ENCODE peak calls at places on chromosome 4, in six cellular contexts. J is body of pancreas; I is upper lobe of right lung; W is CD8-positive, alpha-beta T cell; U is cardiac muscle cell; Z is tibial artery. B is an unnamed sample.

GRCh38 chr4:70269674-70270073 is 27.3 kb downstream of the CSN3 start:
- DNase-seq in W (no peak), Z (no peak), U (peak; percentile 16), J (no peak), I (no peak), B (no peak)

GRCh38 chr4:138576684-138577083 is 334.5 kb upstream of the SLC7A11 start:
- DNase-seq in W (no peak), I (no peak), J (no peak), Z (no peak), U (peak; percentile 64), B (no peak)

GRCh38 chr4:185987976-185988627 is 80.9 kb upstream of the TLR3 start:
- DNase-seq in J (no peak), Z (no peak), W (no peak), U (peak; percentile 77), I (no peak), B (no peak)

GRCh38 chr4:116016201-116016600 is 902.8 kb upstream of the NDST4 start:
- DNase-seq in J (no peak), U (peak; percentile 61), W (no peak), I (no peak), Z (no peak), B (no peak)

GRCh38 chr4:122212880-122213279 is 60.7 kb downstream of the BLTP1 start:
- DNase-seq in I (no peak), W (no peak), U (no peak), Z (no peak), J (no peak), B (no peak)

GRCh38 chr4:45122406-45122805 is 396.1 kb upstream of the GNPDA2 start:
- DNase-seq in Z (no peak), J (no peak), U (no peak), I (no peak), W (no peak), B (no peak)

GRCh38 chr4:78650106-78651021 is 98.8 kb downstream of the ANXA3 start:
- DNase-seq in J (no peak), U (peak; percentile 86), Z (no peak), W (no peak), I (no peak), B (no peak)

GRCh38 chr4:125268065-125268755 is 46.5 kb upstream of the FAT4 start:
- DNase-seq in Z (no peak), W (no peak), U (no peak), I (no peak), J (no peak), B (no peak)

GRCh38 chr4:4524364-4524763 is 17.5 kb downstream of the STX18 start:
- DNase-seq in Z (no peak), J (peak; percentile 8), U (no peak), I (no peak), W (peak; percentile 53), B (no peak)

GRCh38 chr4:123505457-123506310 is 109.1 kb downstream of the SPRY1 start:
- DNase-seq in W (peak; percentile 25), I (peak; percentile 84), Z (peak; percentile 69), U (peak; percentile 83), J (peak; percentile 73), B (peak; percentile 67)

GRCh38 chr4:185839204-185839712 is 27.3 kb upstream of the SORBS2 start:
- DNase-seq in Z (peak; percentile 75), I (no peak), U (peak; percentile 97), J (peak; percentile 23), W (no peak), B (peak; percentile 48)

GRCh38 chr4:27916432-27917184 is 1056.0 kb downstream of the STIM2 start:
- DNase-seq in U (no peak), Z (no peak), J (no peak), W (no peak), I (no peak), B (no peak)

GRCh38 chr4:130849985-130850632 is 1754.2 kb downstream of the C4orf33 start:
- DNase-seq in U (peak; percentile 30), Z (no peak), W (no peak), I (no peak), J (peak; percentile 85), B (no peak)

GRCh38 chr4:152540941-152541340 is 5.0 kb upstream of the FBXW7 start:
- DNase-seq in W (no peak), J (no peak), I (no peak), U (no peak), Z (no peak), B (no peak)

GRCh38 chr4:3323071-3323481 is 30.3 kb downstream of the RGS12 start:
- DNase-seq in W (no peak), I (peak; percentile 40), U (no peak), Z (peak; percentile 40), J (no peak), B (no peak)

GRCh38 chr4:7194251-7195137 is 2.2 kb downstream of the SORCS2 start:
- DNase-seq in Z (peak; percentile 60), U (peak; percentile 34), I (peak; percentile 90), J (peak; percentile 37), W (no peak), B (peak; percentile 42)

GRCh38 chr4:77358315-77358928 is 201.4 kb downstream of the CCNG2 start:
- DNase-seq in W (no peak), U (peak; percentile 52), J (peak; percentile 15), Z (no peak), I (no peak), B (no peak)

GRCh38 chr4:113020966-113021365 is 28.5 kb upstream of the ANK2 start:
- DNase-seq in W (no peak), J (no peak), I (no peak), U (peak; percentile 33), Z (no peak), B (no peak)

GRCh38 chr4:151169223-151169622 is 69.8 kb downstream of the RPS3A start:
- DNase-seq in J (peak; percentile 22), U (peak; percentile 98), Z (peak; percentile 69), W (no peak), I (no peak), B (peak; percentile 75)

GRCh38 chr4:76156635-76157034 is 8.4 kb upstream of the NUP54 start:
- DNase-seq in I (no peak), Z (no peak), U (peak; percentile 30), W (no peak), J (no peak), B (no peak)

GRCh38 chr4:110064295-110064694 is 134.1 kb downstream of the ELOVL6 start:
- DNase-seq in Z (no peak), U (peak; percentile 29), J (peak; percentile 29), W (no peak), I (no peak), B (no peak)

GRCh38 chr4:119490335-119490734 is 138.3 kb downstream of the PDE5A start:
- DNase-seq in U (peak; percentile 38), W (no peak), Z (no peak), J (no peak), I (no peak), B (no peak)

GRCh38 chr4:78379991-78380739 is 171.4 kb upstream of the ANXA3 start:
- DNase-seq in W (no peak), J (peak; percentile 23), Z (no peak), I (no peak), U (peak; percentile 70), B (no peak)

GRCh38 chr4:74544655-74545361 is 99.9 kb downstream of the AREG start:
- DNase-seq in J (no peak), I (no peak), U (peak; percentile 66), Z (no peak), W (no peak), B (no peak)

DNA sequence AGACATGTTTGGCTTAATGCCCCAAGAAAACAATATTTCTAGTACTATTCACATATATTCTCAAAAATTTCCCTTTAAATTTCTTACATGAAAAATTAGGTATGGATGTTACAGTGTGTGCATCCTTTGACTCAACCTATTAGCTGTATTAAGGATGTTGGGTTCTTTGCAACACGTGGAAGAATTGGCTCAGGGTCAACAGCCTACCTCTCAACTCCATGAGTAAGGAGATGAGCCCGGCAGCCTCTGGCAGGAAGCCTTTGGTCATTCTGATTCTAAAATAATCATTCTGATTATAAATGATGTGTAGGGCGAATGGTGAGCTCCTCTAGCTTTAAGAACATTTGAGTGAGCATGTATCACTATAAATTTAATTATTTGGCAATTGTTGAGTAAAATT is 148.0 kb upstream of the WDFY3 start:
- DNase-seq in Z (no peak), J (no peak), U (no peak), W (no peak), I (no peak), B (no peak)
- H3K27ac ChIP-seq in Z (no peak overlapping the region), J (no peak overlapping the region), U (no peak overlapping the region), W (no peak overlapping the region), I (no peak overlapping the region), B (no peak overlapping the region)

GRCh38 chr4:167032876-167033275 is 201.4 kb downstream of the SPOCK3 start:
- DNase-seq in I (no peak), U (peak; percentile 14), J (no peak), W (no peak), Z (no peak), B (no peak)
- H3K27me3 ChIP-seq in I (no peaks in the 10 kb centered on the region), U (no peaks in the 10 kb centered on the region), J (no peaks in the 10 kb centered on the region), W (no peaks in the 10 kb centered on the region), Z (no peaks in the 10 kb centered on the region), B (no peaks in the 10 kb centered on the region)

GRCh38 chr4:8468746-8469535 is 28.4 kb downstream of the TRMT44 start:
- DNase-seq in I (peak; percentile 86), J (peak; percentile 63), Z (peak; percentile 82), U (peak; percentile 75), W (peak; percentile 36), B (peak; percentile 40)

GRCh38 chr4:8467016-8467415 is 26.4 kb downstream of the TRMT44 start:
- DNase-seq in J (no peak), U (no peak), Z (no peak), W (no peak), I (no peak), B (no peak)

GRCh38 chr4:8470451-8471024 is 30.0 kb downstream of the TRMT44 start:
- DNase-seq in J (no peak), Z (no peak), I (no peak), U (no peak), W (no peak), B (no peak)

GRCh38 chr4:8471211-8471875 is 30.8 kb downstream of the TRMT44 start:
- DNase-seq in Z (no peak), W (no peak), J (no peak), I (no peak), U (no peak), B (no peak)

GRCh38 chr4:8469550-8469949 is 29.0 kb downstream of the TRMT44 start:
- DNase-seq in W (no peak), U (no peak), J (no peak), I (no peak), Z (no peak), B (no peak)
- TF ChIP-seq CTCF in W (no peak), U (no peak), J (no peak), I (no peak), Z (no peak), B (no peak)

GRCh38 chr4:159175165-159175988 is 72.5 kb downstream of the RAPGEF2 start:
- DNase-seq in W (peak; percentile 57), U (peak; percentile 93), J (peak; percentile 60), Z (peak; percentile 68), I (no peak), B (peak; percentile 36)
- H3K27ac ChIP-seq in W (no peak overlapping the region), U (peak overlapping the region; percentile 31), J (peak overlapping the region; percentile 11), Z (no peak overlapping the region), I (no peak overlapping the region), B (peak overlapping the region; percentile 80)

GRCh38 chr4:108169639-108170038 is 907 bp upstream of the LEF1 start:
- DNase-seq in W (no peak), U (no peak), J (no peak), I (no peak), Z (no peak), B (no peak)

GRCh38 chr4:108166441-108167315 is 2.1 kb downstream of the LEF1 start:
- DNase-seq in U (no peak), Z (no peak), J (peak; percentile 56), W (peak; percentile 58), I (no peak), B (no peak)

GRCh38 chr4:108170729-108171540 is 2.2 kb upstream of the LEF1 start:
- DNase-seq in J (no peak), W (no peak), Z (no peak), U (no peak), I (no peak), B (no peak)

GRCh38 chr4:108168213-108168671 is 490 bp downstream of the LEF1 start:
- DNase-seq in Z (no peak), W (peak; percentile 66), U (no peak), I (no peak), J (no peak), B (no peak)

GRCh38 chr4:108168672-108169562 is at the start of gene LEF1:
- DNase-seq in I (peak; percentile 70), J (peak; percentile 30), Z (no peak), U (peak; percentile 42), W (peak; percentile 80), B (no peak)
- H3K27me3 ChIP-seq in I (peaks cover 71% of the 10 kb centered on the region), J (peaks cover 51% of the 10 kb centered on the region), Z (peaks cover 95% of the 10 kb centered on the region), U (peaks cover 30% of the 10 kb centered on the region), W (no peaks in the 10 kb centered on the region), B (peaks cover 100% of the 10 kb centered on the region)